ENCODE peak calls at places on chromosome 11, in ten cellular contexts. A, T, Z, L, C, H, G, N, V and W are unnamed samples.

GRCh38 chr11:76861490-76861953 is 804 bp downstream of the ACER3 start:
- DNase-seq in T (peak), A (no peak), Z (no peak), G (peak), N (no peak), L (no peak), H (no peak), V (no peak), C (no peak), W (no peak)

GRCh38 chr11:34261820-34262219 is 96.0 kb downstream of the ABTB2 start:
- DNase-seq in N (no peak), T (no peak), L (no peak), A (no peak), G (no peak), C (no peak), H (no peak), V (no peak), Z (no peak), W (no peak)

GRCh38 chr11:74683279-74683871 is 47.9 kb downstream of the CHRDL2 start:
- DNase-seq in C (no peak), H (no peak), A (no peak), Z (peak), L (no peak), V (no peak), G (peak), N (no peak), T (peak), W (peak)

GRCh38 chr11:103988595-103988969 is 47.9 kb upstream of the DDI1 start:
- DNase-seq in C (no peak), L (no peak), A (no peak), N (no peak), H (no peak), T (no peak), G (peak), Z (no peak), V (no peak), W (no peak)

GRCh38 chr11:69483170-69483569 is 1.7 kb downstream of the LINC01488 start:
- DNase-seq in V (no peak), T (no peak), G (no peak), C (no peak), H (no peak), A (no peak), N (peak), L (no peak), Z (peak), W (no peak)

GRCh38 chr11:17403977-17404759 is 15.7 kb upstream of the KCNJ11 start:
- DNase-seq in C (no peak), Z (peak), H (no peak), N (peak), A (no peak), T (no peak), G (peak), L (no peak), V (no peak), W (no peak)

GRCh38 chr11:82080160-82080559 is 653.5 kb downstream of the FAM181B start:
- DNase-seq in L (no peak), G (peak), C (no peak), A (no peak), T (no peak), Z (no peak), N (no peak), H (no peak), V (no peak), W (no peak)

GRCh38 chr11:60658409-60658808 is 41.0 kb upstream of the MS4A8 start:
- DNase-seq in G (no peak), N (no peak), T (no peak), V (no peak), C (no peak), L (no peak), H (no peak), A (no peak), Z (no peak), W (no peak)

DNA sequence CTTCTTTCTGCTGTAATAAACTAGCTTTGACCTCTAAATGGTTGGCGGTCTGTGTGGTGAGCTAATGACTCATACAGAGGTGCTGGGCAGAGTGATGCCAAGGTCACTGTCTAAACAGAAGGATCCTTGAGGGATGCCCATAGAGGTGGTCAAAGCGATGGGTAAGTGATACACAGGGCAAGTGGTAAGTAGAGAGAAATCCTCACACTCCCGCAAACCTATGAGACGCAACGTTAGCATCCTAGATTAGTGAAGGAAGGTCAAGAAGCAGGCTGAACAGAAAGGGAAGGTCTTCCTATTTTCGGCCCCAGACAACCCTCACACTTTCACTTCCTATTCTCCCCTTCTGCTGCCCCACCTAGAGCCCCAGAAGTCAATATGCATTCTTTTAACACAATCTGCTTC is 65.6 kb upstream of the SESN3 start:
- DNase-seq in G (no peak), N (no peak), V (no peak), T (no peak), A (no peak), H (no peak), Z (no peak), L (no peak), C (no peak), W (no peak)
- TF ChIP-seq CTCF in G (no peak), N (no peak), V (no peak), T (no peak), A (no peak), H (no peak), Z (no peak), L (no peak), C (no peak), W (no peak)

GRCh38 chr11:62401356-62401755 is 17.5 kb upstream of the SCGB1A1 start:
- DNase-seq in A (no peak), Z (no peak), C (no peak), N (peak), L (no peak), G (no peak), T (no peak), H (no peak), V (no peak), W (no peak)

GRCh38 chr11:62400760-62401159 is 18.1 kb upstream of the SCGB1A1 start:
- DNase-seq in C (no peak), H (peak), A (peak), L (no peak), G (peak), Z (peak), T (no peak), V (no peak), N (peak), W (no peak)

GRCh38 chr11:62400281-62400680 is 18.6 kb upstream of the SCGB1A1 start:
- DNase-seq in V (no peak), A (no peak), Z (no peak), C (no peak), N (no peak), H (no peak), G (peak), L (no peak), T (no peak), W (no peak)

GRCh38 chr11:62399172-62399867 is 19.5 kb upstream of the SCGB1A1 start:
- DNase-seq in L (no peak), N (peak), C (no peak), Z (no peak), G (peak), H (no peak), T (no peak), V (peak), A (no peak), W (no peak)

DNA sequence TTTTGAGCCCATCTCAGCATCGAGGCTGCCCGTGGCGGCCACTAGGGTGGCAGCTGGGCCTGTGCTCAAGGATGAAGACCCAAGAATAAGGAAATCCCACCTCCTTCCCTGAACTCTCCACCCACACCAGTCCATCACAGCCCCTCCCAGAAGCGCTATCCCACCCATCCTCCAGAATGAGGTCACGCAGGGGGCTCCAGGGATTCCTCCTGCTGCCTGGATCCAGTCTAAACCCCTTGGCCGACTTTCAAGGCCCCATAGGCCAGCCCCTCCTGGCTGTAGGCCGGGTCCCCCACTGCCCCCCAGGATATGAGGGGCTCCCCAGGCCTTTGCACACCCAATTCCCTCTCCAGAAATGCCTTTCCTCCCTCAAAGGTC is 19.0 kb upstream of the SCGB1A1 start:
- DNase-seq in L (no peak), N (peak), G (no peak), Z (no peak), C (no peak), T (no peak), V (no peak), H (no peak), A (no peak), W (no peak)
- TF ChIP-seq CTCF in L (no peak), N (no peak), G (no peak), Z (no peak), C (no peak), T (no peak), V (no peak), H (no peak), A (no peak), W (no peak)

GRCh38 chr11:115363426-115363825 is 140.8 kb downstream of the CADM1 start:
- DNase-seq in V (no peak), A (no peak), C (no peak), Z (no peak), N (no peak), G (no peak), H (no peak), L (no peak), T (no peak), W (no peak)
- TF ChIP-seq CTCF in V (no peak), A (no peak), C (no peak), Z (no peak), N (no peak), G (no peak), H (no peak), L (no peak), T (no peak), W (no peak)

GRCh38 chr11:105579111-105579510 is 30.8 kb upstream of the GRIA4 start:
- DNase-seq in V (no peak), A (no peak), L (no peak), C (no peak), Z (no peak), N (no peak), G (peak), H (no peak), T (no peak), W (no peak)

GRCh38 chr11:105573091-105573490 is 36.8 kb upstream of the GRIA4 start:
- DNase-seq in N (no peak), C (no peak), V (no peak), H (no peak), L (no peak), T (no peak), G (no peak), A (peak), Z (no peak), W (no peak)

GRCh38 chr11:105582497-105582896 is 27.4 kb upstream of the GRIA4 start:
- DNase-seq in T (no peak), Z (no peak), C (no peak), H (no peak), V (no peak), N (no peak), G (peak), L (no peak), A (no peak), W (no peak)

DNA sequence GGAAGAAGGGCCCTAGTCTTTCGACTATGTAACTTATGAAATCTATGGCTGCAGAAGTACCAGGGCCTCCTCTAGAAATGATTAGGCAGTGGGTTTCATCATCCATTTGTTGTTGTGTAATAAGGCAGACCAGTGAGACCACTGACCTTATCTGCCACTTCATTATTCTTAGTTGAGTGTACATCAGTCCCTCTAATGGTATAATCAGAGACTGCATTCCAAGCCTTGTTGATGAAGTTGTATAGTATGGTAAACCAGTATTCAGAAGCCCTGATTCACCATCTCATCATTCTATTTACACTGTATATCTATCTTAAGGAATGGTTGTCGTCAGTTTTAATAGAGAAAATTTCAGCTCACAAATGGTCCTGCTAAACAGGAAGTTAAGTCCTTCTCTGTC is 32.2 kb upstream of the GRIA4 start:
- DNase-seq in A (peak), N (no peak), L (no peak), Z (no peak), C (no peak), V (no peak), T (no peak), H (no peak), G (peak), W (no peak)
- TF ChIP-seq CTCF in A (peak), N (no peak), L (peak), Z (no peak), C (peak), V (no peak), T (no peak), H (no peak), G (no peak), W (peak)

GRCh38 chr11:62805991-62806441 is 776 bp upstream of the NXF1 start:
- DNase-seq in N (peak), L (no peak), C (no peak), H (no peak), Z (no peak), A (no peak), G (peak), T (peak), V (peak), W (no peak)
- TF ChIP-seq CTCF in N (no peak), L (no peak), C (no peak), H (no peak), Z (no peak), A (no peak), G (no peak), T (no peak), V (no peak), W (no peak)

DNA sequence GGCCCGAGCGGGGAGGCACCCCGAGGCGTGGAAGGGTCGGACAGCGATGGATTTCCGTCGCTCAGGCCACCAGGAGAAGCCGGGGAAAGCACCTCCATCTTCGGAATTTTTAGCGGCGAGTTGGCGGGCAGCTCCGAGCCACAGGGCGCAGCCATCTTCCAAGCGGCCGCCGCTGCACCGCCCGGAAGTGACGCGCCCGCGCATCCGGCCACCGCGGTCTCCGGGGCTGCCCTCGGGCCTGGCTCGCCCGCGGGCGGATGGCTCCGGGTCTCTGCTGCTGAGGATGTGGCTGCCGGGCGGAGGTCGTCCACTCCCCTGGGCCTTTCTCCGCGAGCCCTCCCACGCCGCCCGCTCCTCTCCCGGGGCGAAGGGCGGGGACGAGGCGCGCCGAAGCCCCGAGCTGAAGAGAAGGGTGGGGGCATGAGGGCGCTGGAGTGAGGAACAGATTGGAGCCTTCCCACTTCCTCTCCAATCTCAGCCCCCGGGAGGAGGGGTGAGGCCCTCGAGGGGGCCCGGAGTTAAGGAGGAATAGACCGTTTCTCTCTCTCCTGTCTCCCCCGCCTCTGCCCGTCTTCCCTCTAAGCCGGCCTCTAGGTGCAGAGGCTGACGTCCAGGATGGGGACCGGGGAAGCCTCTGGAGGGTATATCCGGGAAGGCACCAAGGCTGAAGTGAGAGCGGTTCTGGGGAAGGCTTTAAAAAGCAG is at the start of gene MSANTD2:
- DNase-seq in C (peak), L (peak), T (peak), Z (peak), A (peak), N (peak), V (peak), G (peak), H (peak), W (peak)
- TF ChIP-seq CTCF in C (peak), L (no peak), T (no peak), Z (no peak), A (no peak), N (no peak), V (no peak), G (no peak), H (no peak), W (no peak)

GRCh38 chr11:95968585-95968984 is 44.7 kb upstream of the MTMR2 start:
- DNase-seq in N (no peak), T (no peak), A (no peak), G (peak), V (no peak), Z (no peak), H (no peak), C (no peak), L (no peak), W (no peak)
- TF ChIP-seq CTCF in N (no peak), T (no peak), A (peak), G (peak), V (peak), Z (no peak), H (peak), C (no peak), L (peak), W (no peak)